ENCODE peak calls at places on chromosomes 5 and 9, in ten cellular contexts. N is retinal pigment epithelial cell, J is A549, F is WTC11, B is sigmoid colon, K is psoas muscle, D is foreskin keratinocyte, M is endothelial cell, Y is astrocyte of the spinal cord, C is pancreas. V is an unnamed sample.

GRCh38 chr5:911601-912000 is 18.9 kb downstream of the TRIP13 start:
- DNase-seq in F (no peak), C (no peak), N (no peak), B (no peak), K (no peak), J (peak; percentile 51), D (peak; percentile 70), M (no peak), Y (peak; percentile 87), V (peak; percentile 88)

GRCh38 chr5:160175438-160176218 is 53.7 kb upstream of the FABP6 start:
- DNase-seq in K (peak; percentile 62), C (no peak), J (no peak), N (no peak), D (peak; percentile 69), F (no peak), B (peak; percentile 68), Y (peak; percentile 36), M (no peak), V (no peak)

GRCh38 chr9:22452415-22453010 is 5.9 kb downstream of the DMRTA1 start:
- DNase-seq in D (no peak), C (peak; percentile 40), J (peak; percentile 38), M (peak; percentile 48), F (peak; percentile 39), K (no peak), N (no peak), B (no peak), Y (peak; percentile 56), V (peak; percentile 29)

GRCh38 chr9:95242613-95243012 is 74.9 kb downstream of the FANCC start:
- DNase-seq in C (no peak), F (no peak), J (no peak), B (no peak), M (no peak), K (no peak), N (no peak), Y (no peak), D (no peak), V (no peak)

GRCh38 chr9:95336281-95336680 is 18.8 kb upstream of the FANCC start:
- DNase-seq in D (no peak), F (peak; percentile 59), J (peak; percentile 49), N (no peak), M (no peak), K (no peak), C (peak; percentile 33), B (no peak), Y (no peak), V (no peak)

GRCh38 chr5:59813761-59814562 is 79.6 kb downstream of the PDE4D start:
- DNase-seq in B (no peak), D (peak; percentile 57), J (peak; percentile 80), Y (peak; percentile 89), F (peak; percentile 51), C (no peak), N (peak; percentile 28), K (no peak), M (peak; percentile 67), V (peak; percentile 58)

GRCh38 chr5:77841616-77842015 is 65.5 kb upstream of the TBCA start:
- DNase-seq in Y (no peak), D (no peak), B (no peak), N (no peak), F (no peak), C (no peak), K (no peak), M (no peak), J (no peak), V (no peak)

GRCh38 chr9:134330590-134330989 is 4.3 kb downstream of the RXRA start:
- DNase-seq in Y (no peak), J (no peak), B (no peak), D (no peak), N (no peak), M (no peak), K (peak; percentile 48), C (peak; percentile 23), F (no peak), V (no peak)

DNA sequence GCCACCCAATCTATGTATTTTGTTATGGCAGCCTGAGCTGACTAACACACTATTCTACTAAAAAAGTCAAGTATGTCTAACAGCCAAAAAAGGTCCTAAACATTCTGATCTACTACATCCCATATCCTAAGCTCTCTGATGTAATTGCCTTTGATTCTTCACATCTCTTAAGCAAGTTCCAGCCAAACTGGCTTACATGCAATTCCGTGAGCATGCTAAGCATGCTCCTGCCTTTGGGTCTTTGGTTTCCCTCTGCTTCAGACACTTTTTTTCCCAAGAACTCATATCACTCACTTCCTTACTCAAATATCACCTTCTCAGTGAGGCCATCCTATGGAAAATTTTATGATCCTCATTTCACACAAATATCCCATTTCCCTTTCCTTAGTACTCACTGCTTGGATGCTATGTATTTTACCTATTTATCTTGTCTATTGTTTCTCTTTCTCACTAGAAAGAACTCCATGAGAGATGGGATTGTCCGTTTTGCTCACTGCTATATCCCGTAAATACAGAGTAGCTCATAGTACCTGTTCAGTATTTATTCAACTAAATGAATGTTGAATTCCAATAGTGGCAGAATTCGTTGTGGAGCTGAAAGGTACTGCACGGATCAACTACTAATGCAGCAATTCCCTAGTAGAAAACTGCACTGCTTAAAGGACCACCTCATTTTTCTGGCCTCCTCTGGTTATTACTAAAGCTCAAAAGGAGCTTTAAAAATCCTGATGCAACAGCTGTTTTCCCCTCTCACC is 2.3 kb upstream of the SLC12A2 start:
- DNase-seq in F (no peak), N (no peak), M (no peak), Y (no peak), J (peak; percentile 38), B (no peak), K (no peak), D (no peak), C (no peak), V (peak; percentile 28)
- TF ChIP-seq CTCF in F (no peak), N (peak; percentile 17), M (no peak), Y (peak; percentile 26), J (no peak), B (peak; percentile 35), K (peak; percentile 10), D (peak; percentile 33), C (peak; percentile 17), V (peak; percentile 65)

GRCh38 chr9:108933641-108934322 is at the start of gene ELP1:
- DNase-seq in K (peak; percentile 96), Y (peak; percentile 96), M (peak; percentile 88), F (peak; percentile 96), D (peak; percentile 88), J (peak; percentile 93), C (peak; percentile 94), N (peak; percentile 88), B (peak; percentile 96), V (peak; percentile 94)
- TF ChIP-seq CTCF in K (no peak), Y (peak; percentile 47), M (no peak), F (no peak), D (peak; percentile 69), J (peak; percentile 35), C (no peak), N (peak; percentile 43), B (no peak), V (peak; percentile 36)

GRCh38 chr5:134227259-134227658 is 1.4 kb upstream of the PPP2CA start:
- DNase-seq in K (no peak), D (peak; percentile 46), M (no peak), B (peak; percentile 69), J (peak; percentile 64), Y (no peak), F (peak; percentile 53), C (peak; percentile 33), N (no peak), V (no peak)

GRCh38 chr5:134227786-134228185 is 1.9 kb upstream of the PPP2CA start:
- DNase-seq in Y (no peak), K (no peak), C (no peak), M (no peak), J (no peak), D (no peak), F (no peak), B (no peak), N (no peak), V (no peak)

GRCh38 chr5:134224905-134225779 is 731 bp downstream of the PPP2CA start:
- DNase-seq in K (peak; percentile 81), F (peak; percentile 74), D (peak; percentile 81), Y (peak; percentile 65), C (peak; percentile 71), J (peak; percentile 61), M (peak; percentile 74), B (peak; percentile 81), N (peak; percentile 82), V (peak; percentile 35)

GRCh38 chr5:134225780-134226440 is at the start of gene PPP2CA:
- DNase-seq in M (peak; percentile 99), B (peak; percentile 100), Y (peak; percentile 99), N (peak; percentile 91), C (peak; percentile 99), F (peak; percentile 99), K (peak; percentile 100), J (peak; percentile 98), D (peak; percentile 98), V (peak; percentile 98)

GRCh38 chr5:134226441-134227192 is 744 bp upstream of the PPP2CA start:
- DNase-seq in N (no peak), D (peak; percentile 18), C (no peak), B (no peak), M (no peak), K (no peak), J (peak; percentile 10), Y (no peak), F (no peak), V (no peak)
- TF ChIP-seq CTCF in N (no peak), D (no peak), C (no peak), B (no peak), M (no peak), K (no peak), J (no peak), Y (no peak), F (no peak), V (no peak)

GRCh38 chr9:131739192-131739961 is 499 bp downstream of the RAPGEF1 start:
- DNase-seq in M (no peak), K (peak; percentile 71), F (peak; percentile 47), B (peak; percentile 68), J (no peak), D (no peak), C (peak; percentile 65), Y (peak; percentile 33), N (no peak), V (no peak)

GRCh38 chr9:131737426-131737825 is 2.5 kb downstream of the RAPGEF1 start:
- DNase-seq in D (no peak), Y (no peak), F (no peak), N (no peak), C (no peak), M (no peak), J (no peak), B (no peak), K (no peak), V (no peak)

GRCh38 chr9:131739988-131740648 is at the start of gene RAPGEF1:
- DNase-seq in D (no peak), M (peak; percentile 88), N (no peak), B (peak; percentile 84), Y (no peak), C (peak; percentile 88), J (peak; percentile 40), F (peak; percentile 74), K (peak; percentile 90), V (peak; percentile 18)

GRCh38 chr9:131738838-131739191 is 1.1 kb downstream of the RAPGEF1 start:
- DNase-seq in C (peak; percentile 57), M (no peak), B (no peak), D (peak; percentile 32), N (no peak), F (peak; percentile 46), J (no peak), K (no peak), Y (no peak), V (no peak)

DNA sequence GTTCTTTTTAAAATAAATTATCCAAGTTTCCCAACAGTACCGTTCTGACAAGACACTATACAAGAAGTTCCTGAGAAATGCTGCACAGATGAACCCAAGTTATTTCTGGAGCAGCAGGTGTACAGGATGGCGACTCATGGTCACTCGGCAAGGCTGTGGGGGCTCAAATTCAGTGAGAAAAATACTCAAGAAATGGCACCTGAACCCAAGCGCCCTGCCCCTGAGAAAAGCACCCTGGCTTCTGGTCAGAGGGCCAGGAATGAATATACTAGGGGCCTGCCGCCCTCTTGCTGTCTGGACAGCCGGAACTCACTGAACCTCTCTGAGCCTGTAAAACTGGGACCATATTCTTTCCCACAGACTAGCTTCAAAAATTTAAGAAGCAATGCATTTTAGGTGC is 1.6 kb downstream of the RAPGEF1 start:
- DNase-seq in D (no peak), C (no peak), N (no peak), K (no peak), F (no peak), M (no peak), B (no peak), Y (no peak), J (no peak), V (no peak)
- TF ChIP-seq CTCF in D (no peak), C (no peak), N (no peak), K (no peak), F (no peak), M (no peak), B (no peak), Y (no peak), J (no peak), V (no peak)

V was measured in HFFc6.